ENCODE peak calls at places on chromosomes 12 and 14, in eight cellular contexts. One of them, this sample, is unnamed.

GRCh38 chr14:72576258-72576657 is 317.6 kb downstream of the DPF3 start:
- DNase-seq in GM12891: no peak
- DNase-seq in effector memory CD4-positive, alpha-beta T cell: no peak
- DNase-seq in RPMI8226: no peak
- DNase-seq in BE2C: no peak
- DNase-seq in T1000: no peak
- DNase-seq in right cardiac atrium: no peak
- DNase-seq in epithelial cell of esophagus: peak; percentile 64
- DNase-seq in this sample: no peak

GRCh38 chr14:93984987-93985410 is 8.6 kb upstream of the ASB2 start:
- DNase-seq in T1000: peak; percentile 31
- DNase-seq in RPMI8226: no peak
- DNase-seq in epithelial cell of esophagus: peak; percentile 27
- DNase-seq in GM12891: no peak
- DNase-seq in right cardiac atrium: no peak
- DNase-seq in BE2C: peak; percentile 59
- DNase-seq in effector memory CD4-positive, alpha-beta T cell: no peak
- DNase-seq in this sample: no peak

GRCh38 chr12:33247625-33248024 is 192.0 kb downstream of the SYT10 start:
- DNase-seq in epithelial cell of esophagus: no peak
- DNase-seq in right cardiac atrium: no peak
- DNase-seq in BE2C: no peak
- DNase-seq in RPMI8226: no peak
- DNase-seq in effector memory CD4-positive, alpha-beta T cell: no peak
- DNase-seq in GM12891: no peak
- DNase-seq in T1000: no peak
- DNase-seq in this sample: no peak

GRCh38 chr12:44015333-44015941 is 179.6 kb downstream of the TMEM117 start:
- DNase-seq in effector memory CD4-positive, alpha-beta T cell: no peak
- DNase-seq in RPMI8226: peak; percentile 53
- DNase-seq in GM12891: no peak
- DNase-seq in T1000: no peak
- DNase-seq in right cardiac atrium: no peak
- DNase-seq in BE2C: no peak
- DNase-seq in epithelial cell of esophagus: peak; percentile 66
- DNase-seq in this sample: no peak

GRCh38 chr12:27555928-27556778 is 32.1 kb downstream of the PPFIBP1 start:
- DNase-seq in T1000: no peak
- DNase-seq in GM12891: no peak
- DNase-seq in BE2C: no peak
- DNase-seq in right cardiac atrium: no peak
- DNase-seq in effector memory CD4-positive, alpha-beta T cell: no peak
- DNase-seq in RPMI8226: no peak
- DNase-seq in epithelial cell of esophagus: no peak
- DNase-seq in this sample: no peak

GRCh38 chr14:92690171-92691011 is 58.0 kb downstream of the LGMN start:
- DNase-seq in effector memory CD4-positive, alpha-beta T cell: no peak
- DNase-seq in RPMI8226: peak; percentile 79
- DNase-seq in epithelial cell of esophagus: peak; percentile 75
- DNase-seq in right cardiac atrium: peak; percentile 60
- DNase-seq in T1000: no peak
- DNase-seq in GM12891: no peak
- DNase-seq in BE2C: peak; percentile 60
- DNase-seq in this sample: no peak

GRCh38 chr12:83199069-83199468 is 512.4 kb downstream of the TMTC2 start:
- DNase-seq in right cardiac atrium: no peak
- DNase-seq in RPMI8226: no peak
- DNase-seq in GM12891: no peak
- DNase-seq in T1000: no peak
- DNase-seq in epithelial cell of esophagus: no peak
- DNase-seq in effector memory CD4-positive, alpha-beta T cell: no peak
- DNase-seq in BE2C: no peak
- DNase-seq in this sample: no peak

GRCh38 chr12:112532106-112532505 is 113.4 kb downstream of the PTPN11 start:
- DNase-seq in effector memory CD4-positive, alpha-beta T cell: no peak
- DNase-seq in GM12891: no peak
- DNase-seq in T1000: no peak
- DNase-seq in RPMI8226: no peak
- DNase-seq in BE2C: no peak
- DNase-seq in right cardiac atrium: no peak
- DNase-seq in epithelial cell of esophagus: no peak
- DNase-seq in this sample: no peak

GRCh38 chr14:64159588-64159987 is 134.6 kb downstream of the ESR2 start:
- DNase-seq in BE2C: no peak
- DNase-seq in right cardiac atrium: no peak
- DNase-seq in T1000: no peak
- DNase-seq in GM12891: no peak
- DNase-seq in effector memory CD4-positive, alpha-beta T cell: no peak
- DNase-seq in epithelial cell of esophagus: no peak
- DNase-seq in RPMI8226: no peak
- DNase-seq in this sample: no peak

GRCh38 chr14:29463727-29464370 is 463.8 kb downstream of the PRKD1 start:
- DNase-seq in RPMI8226: no peak
- DNase-seq in effector memory CD4-positive, alpha-beta T cell: no peak
- DNase-seq in epithelial cell of esophagus: no peak
- DNase-seq in right cardiac atrium: no peak
- DNase-seq in BE2C: no peak
- DNase-seq in GM12891: no peak
- DNase-seq in T1000: no peak
- DNase-seq in this sample: no peak

GRCh38 chr12:125674554-125674953 is 609.3 kb downstream of the AACS start:
- DNase-seq in RPMI8226: no peak
- DNase-seq in GM12891: no peak
- DNase-seq in effector memory CD4-positive, alpha-beta T cell: no peak
- DNase-seq in right cardiac atrium: no peak
- DNase-seq in epithelial cell of esophagus: no peak
- DNase-seq in BE2C: no peak
- DNase-seq in T1000: no peak
- DNase-seq in this sample: no peak

GRCh38 chr14:74048291-74048690 is 29.1 kb downstream of the BBOF1 start:
- DNase-seq in BE2C: no peak
- DNase-seq in GM12891: no peak
- DNase-seq in RPMI8226: no peak
- DNase-seq in effector memory CD4-positive, alpha-beta T cell: no peak
- DNase-seq in T1000: no peak
- DNase-seq in epithelial cell of esophagus: peak; percentile 68
- DNase-seq in right cardiac atrium: no peak
- DNase-seq in this sample: no peak